ENCODE peak calls at places on chromosomes 6 and 20, in seven cellular contexts. Q is WTC11; N is NCI-H2029 treated with DMSO at 0.1 percent for 48 hours; S is Right ventricle myocardium inferior; M is naive thymus-derived CD4-positive, alpha-beta T cell; X is endothelial cell; Z is body of pancreas. O is an unnamed sample.

GRCh38 chr6:33843086-33843695 is 39.4 kb upstream of the MLN start:
- DNase-seq in M (no peak), N (no peak), Z (no peak), X (no peak), S (no peak), Q (no peak), O (no peak)

GRCh38 chr6:112620832-112621569 is 273.9 kb downstream of the RFPL4B start:
- DNase-seq in S (no peak), M (no peak), N (no peak), X (no peak), Z (no peak), Q (no peak), O (peak; percentile 35)

GRCh38 chr6:170211404-170212025 is 79.4 kb downstream of the DLL1 start:
- DNase-seq in Q (no peak), N (no peak), Z (no peak), X (peak; percentile 2), S (peak; percentile 67), M (no peak), O (no peak)

GRCh38 chr6:29777319-29777718 is 50.3 kb upstream of the HLA-G start:
- DNase-seq in Z (no peak), Q (no peak), N (no peak), X (no peak), S (no peak), M (no peak), O (no peak)

GRCh38 chr20:63191400-63191799 is 24.5 kb downstream of the YTHDF1 start:
- DNase-seq in S (no peak), Z (peak; percentile 65), X (no peak), N (peak; percentile 81), Q (no peak), M (no peak), O (peak; percentile 97)

GRCh38 chr20:14453259-14453658 is 115.8 kb upstream of the FLRT3 start:
- DNase-seq in Q (no peak), X (no peak), N (no peak), Z (no peak), S (no peak), M (no peak), O (no peak)

GRCh38 chr6:143027058-143027457 is 33.6 kb upstream of the AIG1 start:
- DNase-seq in N (no peak), X (peak; percentile 37), M (peak; percentile 47), Z (peak; percentile 47), Q (peak; percentile 62), S (peak; percentile 60), O (peak; percentile 37)

GRCh38 chr20:62698231-62698630 is 10.4 kb upstream of the NTSR1 start:
- DNase-seq in M (no peak), X (no peak), Z (no peak), S (peak; percentile 45), N (no peak), Q (no peak), O (no peak)

GRCh38 chr20:63787302-63787701 is 43.8 kb downstream of the ZBTB46 start:
- DNase-seq in Z (no peak), M (no peak), X (no peak), S (no peak), Q (no peak), N (no peak), O (no peak)

GRCh38 chr20:11229772-11230171 is 556.0 kb upstream of the JAG1 start:
- DNase-seq in S (peak; percentile 70), M (no peak), N (no peak), Z (peak; percentile 55), X (no peak), Q (no peak), O (peak; percentile 11)

GRCh38 chr6:68760486-68760885 is 125.4 kb downstream of the ADGRB3 start:
- DNase-seq in N (no peak), Q (no peak), M (no peak), X (no peak), S (no peak), Z (no peak), O (no peak)

GRCh38 chr6:134549854-134550253 is 231.9 kb upstream of the SGK1 start:
- DNase-seq in Q (no peak), S (no peak), Z (no peak), M (no peak), N (no peak), X (no peak), O (no peak)

GRCh38 chr20:10111144-10111771 is 76.5 kb downstream of the ANKEF1 start:
- DNase-seq in Q (no peak), S (no peak), X (no peak), Z (peak; percentile 44), M (no peak), N (peak; percentile 63), O (peak; percentile 98)

GRCh38 chr6:34664270-34664971 is 32.1 kb downstream of the ILRUN start:
- DNase-seq in Q (no peak), X (no peak), Z (no peak), N (no peak), S (no peak), M (no peak), O (peak; percentile 43)

GRCh38 chr6:41182069-41183034 is 18.6 kb downstream of the TREML2 start:
- DNase-seq in Z (peak; percentile 26), M (peak; percentile 67), N (peak; percentile 79), Q (peak; percentile 47), X (peak; percentile 54), S (no peak), O (peak; percentile 92)

GRCh38 chr6:20404641-20405032 is 3.0 kb downstream of the E2F3 start:
- DNase-seq in Q (peak; percentile 60), M (peak; percentile 74), N (peak; percentile 76), Z (peak; percentile 21), S (no peak), X (peak; percentile 70), O (peak; percentile 88)

GRCh38 chr20:58818585-58819285 is 32.0 kb downstream of the GNAS-AS1 start:
- DNase-seq in X (no peak), Q (no peak), S (no peak), Z (no peak), M (no peak), N (no peak), O (no peak)

GRCh38 chr20:38843346-38843745 is 37.8 kb downstream of the PPP1R16B start:
- DNase-seq in M (no peak), X (no peak), Q (no peak), N (no peak), Z (no peak), S (no peak), O (no peak)

GRCh38 chr6:151330130-151330715 is 61.1 kb downstream of the ZBTB2 start:
- DNase-seq in X (no peak), Q (no peak), N (no peak), M (no peak), Z (no peak), S (no peak), O (no peak)

GRCh38 chr6:119110601-119111548 is 32.4 kb upstream of the FAM184A start:
- DNase-seq in M (peak; percentile 76), Q (peak; percentile 17), X (peak; percentile 59), Z (peak; percentile 49), N (peak; percentile 41), S (no peak), O (peak; percentile 63)

GRCh38 chr6:133185731-133186130 is 55.4 kb upstream of the EYA4 start:
- DNase-seq in Q (no peak), Z (no peak), N (no peak), M (no peak), X (no peak), S (no peak), O (no peak)

GRCh38 chr6:128036808-128037570 is 136.1 kb upstream of the THEMIS start:
- DNase-seq in N (no peak), S (no peak), M (no peak), Q (no peak), Z (no peak), X (no peak), O (no peak)

GRCh38 chr6:1708141-1708540 is 98.4 kb downstream of the FOXC1 start:
- DNase-seq in N (no peak), S (no peak), Z (no peak), M (no peak), Q (no peak), X (no peak), O (no peak)

O was measured in DMS53.